ENCODE peak calls at places on chromosomes 3 and 15, in ten cellular contexts. I, L, P, H, R, S, B, X, C and A are unnamed samples.

GRCh38 chr3:100297784-100298183 is 36.8 kb upstream of the NIT2 start:
- DNase-seq in I (no peak), L (peak), P (no peak), H (no peak), R (no peak), S (no peak), B (no peak), X (no peak), C (peak), A (no peak)

GRCh38 chr15:67175643-67176071 is 78.8 kb downstream of the AAGAB start:
- DNase-seq in I (no peak), L (peak), P (no peak), H (peak), R (no peak), S (no peak), B (no peak), X (no peak), C (no peak), A (no peak)

GRCh38 chr15:74400915-74401757 is 32.6 kb downstream of the SEMA7A start:
- DNase-seq in I (no peak), L (no peak), P (no peak), H (no peak), R (no peak), S (no peak), B (no peak), X (no peak), C (peak), A (no peak)

GRCh38 chr3:191020730-191021405 is 158.4 kb upstream of the GMNC start:
- DNase-seq in I (no peak), L (peak), P (no peak), H (no peak), R (no peak), S (no peak), B (no peak), X (peak), C (peak), A (no peak)

GRCh38 chr3:177875786-177876476 is 660.3 kb upstream of the KCNMB2 start:
- DNase-seq in I (no peak), L (peak), P (no peak), H (no peak), R (no peak), S (no peak), B (no peak), X (peak), C (no peak), A (no peak)

GRCh38 chr3:152245498-152246175 is 23.1 kb upstream of the MBNL1 start:
- DNase-seq in I (no peak), L (no peak), P (no peak), H (no peak), R (no peak), S (no peak), B (no peak), X (no peak), C (no peak), A (no peak)

GRCh38 chr15:45456212-45457106 is 66.1 kb downstream of the SLC30A4 start:
- DNase-seq in I (peak), L (peak), P (peak), H (peak), R (peak), S (no peak), B (peak), X (peak), C (peak), A (peak)

GRCh38 chr3:105518806-105519418 is 152.2 kb downstream of the ALCAM start:
- DNase-seq in I (no peak), L (peak), P (no peak), H (no peak), R (no peak), S (peak), B (no peak), X (peak), C (peak), A (no peak)

GRCh38 chr15:97504031-97504430 is 456.5 kb upstream of the ARRDC4 start:
- DNase-seq in I (no peak), L (peak), P (no peak), H (no peak), R (no peak), S (no peak), B (no peak), X (peak), C (peak), A (no peak)

GRCh38 chr15:66255293-66255676 is 1.7 kb upstream of the MEGF11 start:
- DNase-seq in I (no peak), L (no peak), P (no peak), H (no peak), R (no peak), S (no peak), B (no peak), X (no peak), C (no peak), A (no peak)

GRCh38 chr3:144059481-144059880 is 87.9 kb downstream of the DIPK2A start:
- DNase-seq in I (no peak), L (no peak), P (no peak), H (no peak), R (no peak), S (no peak), B (no peak), X (no peak), C (no peak), A (no peak)

GRCh38 chr3:189771842-189772494 is 140.8 kb downstream of the TP63 start:
- DNase-seq in I (no peak), L (no peak), P (no peak), H (no peak), R (no peak), S (no peak), B (no peak), X (no peak), C (peak), A (no peak)

GRCh38 chr3:13229291-13229949 is 156.2 kb upstream of the IQSEC1 start:
- DNase-seq in I (no peak), L (peak), P (no peak), H (no peak), R (no peak), S (no peak), B (no peak), X (no peak), C (no peak), A (no peak)

GRCh38 chr15:75929799-75930565 is 26.3 kb downstream of the FBXO22 start:
- DNase-seq in I (no peak), L (no peak), P (no peak), H (no peak), R (no peak), S (no peak), B (no peak), X (no peak), C (no peak), A (no peak)

GRCh38 chr3:197970588-197970987 is 10.6 kb downstream of the LMLN start:
- DNase-seq in I (no peak), L (no peak), P (no peak), H (no peak), R (no peak), S (no peak), B (no peak), X (no peak), C (no peak), A (no peak)

GRCh38 chr15:50798684-50799083 is 33.2 kb upstream of the SPPL2A start:
- DNase-seq in I (no peak), L (no peak), P (no peak), H (peak), R (no peak), S (no peak), B (no peak), X (no peak), C (peak), A (no peak)

GRCh38 chr3:160583451-160583850 is 18.1 kb upstream of the KPNA4 start:
- DNase-seq in I (no peak), L (no peak), P (no peak), H (no peak), R (no peak), S (no peak), B (no peak), X (no peak), C (no peak), A (no peak)

GRCh38 chr3:115469649-115470048 is 153.7 kb upstream of the GAP43 start:
- DNase-seq in I (no peak), L (no peak), P (no peak), H (no peak), R (no peak), S (no peak), B (no peak), X (no peak), C (peak), A (no peak)

GRCh38 chr3:140704733-140705132 is 26.9 kb downstream of the TRIM42 start:
- DNase-seq in I (no peak), L (no peak), P (no peak), H (no peak), R (no peak), S (no peak), B (no peak), X (no peak), C (no peak), A (no peak)

GRCh38 chr3:20057612-20058180 is 17.4 kb downstream of the KAT2B start:
- DNase-seq in I (no peak), L (no peak), P (no peak), H (no peak), R (no peak), S (no peak), B (no peak), X (no peak), C (no peak), A (peak)

GRCh38 chr15:69723404-69724097 is 270.9 kb downstream of the RPLP1 start:
- DNase-seq in I (no peak), L (no peak), P (no peak), H (peak), R (no peak), S (no peak), B (no peak), X (no peak), C (no peak), A (no peak)

DNA sequence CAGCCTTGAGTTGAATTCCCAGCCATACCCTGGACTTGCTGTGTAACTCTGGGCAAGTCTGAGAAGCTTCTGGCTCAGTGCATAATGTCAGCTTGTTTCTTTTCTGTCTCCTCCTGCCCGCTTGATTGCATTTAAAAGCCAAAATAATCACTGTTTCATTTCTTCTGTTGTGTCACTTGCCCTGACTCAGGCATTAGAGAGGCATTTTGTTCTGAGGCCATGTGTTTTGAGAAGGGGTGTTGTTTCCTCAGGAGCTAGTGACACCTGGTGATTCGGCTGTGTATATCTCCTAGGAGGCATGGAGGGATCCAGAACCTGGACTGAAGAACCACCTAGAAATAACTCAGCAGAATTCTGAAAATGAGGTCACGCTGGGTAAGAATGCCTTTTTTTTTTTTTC is 16.0 kb downstream of the WDR73 start:
- DNase-seq in I (no peak), L (peak), P (no peak), H (no peak), R (no peak), S (no peak), B (no peak), X (no peak), C (peak), A (no peak)
- TF ChIP-seq CTCF in I (no peak), L (no peak), P (no peak), H (peak), R (no peak), S (no peak), B (no peak), X (peak), C (no peak), A (no peak)

DNA sequence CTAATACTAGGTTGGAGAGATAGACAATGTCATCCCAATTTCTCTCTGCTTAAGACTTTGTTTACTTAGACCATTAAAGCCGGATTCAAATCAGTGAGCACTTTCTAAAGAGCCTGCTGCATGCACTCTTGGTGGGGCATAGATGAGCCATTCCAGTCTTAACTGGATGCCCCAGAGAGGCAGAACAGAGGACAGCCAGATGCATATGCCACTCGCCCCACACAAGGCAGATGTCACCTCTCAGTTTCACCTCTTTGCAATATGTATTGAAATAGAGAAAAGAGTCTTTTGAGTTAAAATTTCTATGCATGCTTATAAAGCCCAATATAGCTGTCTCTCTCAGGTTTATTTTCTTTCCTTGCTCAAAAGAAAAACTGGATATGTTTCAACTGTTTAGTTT is 89.5 kb downstream of the LARS2 start:
- DNase-seq in I (no peak), L (no peak), P (no peak), H (no peak), R (no peak), S (no peak), B (no peak), X (no peak), C (no peak), A (no peak)
- TF ChIP-seq CTCF in I (no peak), L (no peak), P (no peak), H (no peak), R (no peak), S (no peak), B (no peak), X (no peak), C (no peak), A (no peak)

DNA sequence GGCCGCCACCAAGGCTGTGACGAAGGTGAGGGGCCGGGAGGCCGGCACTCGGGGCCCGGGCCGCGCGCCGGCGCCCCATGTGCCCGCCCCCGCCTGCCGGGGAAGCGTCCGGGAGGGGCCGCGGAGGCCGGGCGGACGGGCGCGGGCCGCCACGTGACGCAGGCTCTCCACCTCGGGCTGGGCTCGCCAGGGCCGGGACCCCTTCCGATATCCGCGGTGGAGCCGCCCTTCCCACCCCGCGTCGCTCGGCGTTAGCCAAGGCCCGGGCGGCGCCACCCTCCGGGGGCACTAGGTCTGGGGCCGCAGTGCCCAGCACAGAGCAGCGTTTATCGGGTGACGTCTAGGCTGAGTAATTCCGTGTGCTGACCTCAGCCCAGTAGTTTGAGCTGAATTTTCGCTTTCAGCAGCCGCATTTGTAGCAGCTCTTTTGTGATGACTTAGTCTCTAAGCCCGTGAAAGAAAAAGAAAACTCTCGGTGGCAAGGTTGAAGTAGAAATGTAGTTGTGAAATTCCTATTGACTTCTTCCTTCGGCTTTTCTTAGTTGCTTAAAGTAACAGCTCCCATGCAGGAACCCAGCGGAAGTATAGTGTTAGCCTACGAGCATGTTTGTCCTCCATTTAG is 885 bp downstream of the CDV3 start:
- DNase-seq in I (peak), L (peak), P (peak), H (peak), R (peak), S (peak), B (peak), X (no peak), C (peak), A (peak)
- TF ChIP-seq CTCF in I (no peak), L (peak), P (no peak), H (no peak), R (peak), S (no peak), B (no peak), X (no peak), C (no peak), A (no peak)

DNA sequence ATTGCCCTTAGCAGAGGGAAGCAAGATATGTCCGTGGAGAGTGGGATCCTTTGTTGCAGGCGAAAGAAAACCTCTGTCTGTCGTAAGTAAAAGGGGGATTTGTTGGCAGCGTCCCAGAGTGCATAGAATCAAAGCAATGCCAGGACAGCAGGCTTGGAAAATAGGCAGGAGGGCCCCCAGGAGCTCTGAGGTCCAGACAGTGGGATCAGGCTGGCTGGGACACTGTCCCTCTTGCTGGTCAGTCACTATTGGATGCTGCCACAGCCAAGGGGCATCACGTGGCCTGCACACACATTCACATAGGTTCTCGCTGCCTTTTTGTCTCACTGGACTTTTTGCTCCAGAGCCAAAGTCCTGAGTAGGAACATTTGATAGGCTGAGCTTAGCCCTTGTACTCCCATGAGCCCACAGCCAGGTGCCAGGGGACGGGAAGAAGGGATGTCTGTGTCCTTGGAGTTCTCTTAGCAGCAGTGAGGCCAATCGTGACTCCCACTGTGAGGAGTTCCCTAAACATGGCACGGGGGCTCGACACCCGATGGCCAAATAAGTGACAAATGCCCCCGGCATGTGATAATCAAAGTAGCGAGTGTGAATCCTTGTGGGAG is 10.7 kb downstream of the MUC20 start:
- DNase-seq in I (no peak), L (no peak), P (no peak), H (no peak), R (no peak), S (no peak), B (no peak), X (no peak), C (no peak), A (no peak)
- TF ChIP-seq CTCF in I (no peak), L (no peak), P (no peak), H (no peak), R (no peak), S (no peak), B (no peak), X (no peak), C (no peak), A (no peak)

DNA sequence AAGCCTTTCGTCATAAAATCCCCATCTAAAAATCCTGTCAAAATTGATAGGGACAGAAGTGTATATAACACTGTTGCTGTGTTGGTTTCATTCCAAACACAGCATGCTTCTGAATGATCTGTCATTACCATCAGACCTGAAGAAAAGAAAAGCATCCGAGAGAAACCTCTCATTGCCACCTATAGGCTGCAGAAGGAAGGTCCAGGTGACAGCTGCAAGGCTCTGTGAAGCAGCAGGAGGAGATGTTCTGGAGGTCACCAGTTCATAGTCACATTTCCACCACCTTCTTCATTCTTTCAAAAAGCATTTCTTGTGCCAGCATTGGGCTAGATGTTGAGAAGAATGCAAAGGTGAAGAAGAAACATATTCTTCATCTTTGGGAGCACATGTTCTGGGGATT is 503.7 kb upstream of the NR2F2 start:
- DNase-seq in I (no peak), L (no peak), P (no peak), H (no peak), R (no peak), S (no peak), B (no peak), X (no peak), C (no peak), A (no peak)
- TF ChIP-seq CTCF in I (no peak), L (no peak), P (no peak), H (no peak), R (peak), S (no peak), B (no peak), X (peak), C (no peak), A (no peak)

GRCh38 chr3:79264892-79265291 is 502.9 kb downstream of the ROBO1 start:
- DNase-seq in I (no peak), L (no peak), P (no peak), H (no peak), R (no peak), S (no peak), B (no peak), X (no peak), C (no peak), A (no peak)
- TF ChIP-seq CTCF in I (no peak), L (no peak), P (no peak), H (no peak), R (peak), S (no peak), B (no peak), X (no peak), C (no peak), A (no peak)

DNA sequence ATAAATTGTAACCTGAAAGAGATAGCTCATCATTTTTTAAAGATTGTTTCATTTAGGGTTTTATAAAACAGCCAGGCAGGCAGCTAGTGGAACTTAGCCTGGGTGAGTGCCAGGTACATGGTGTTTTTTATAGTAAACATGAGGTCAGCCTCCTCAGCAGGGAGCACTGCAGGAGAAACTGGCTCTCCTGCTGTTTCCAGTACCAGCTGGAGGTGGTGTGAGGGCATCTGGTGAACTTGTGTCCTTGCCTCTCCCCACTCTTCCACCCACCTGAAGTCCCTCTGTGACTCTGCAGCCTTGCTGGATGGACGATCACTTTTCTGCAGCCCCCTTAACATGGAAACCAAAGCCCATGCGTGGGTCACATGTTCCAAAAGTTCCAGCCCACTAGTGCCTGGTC is 128.4 kb downstream of the FAM174B start:
- DNase-seq in I (no peak), L (no peak), P (no peak), H (no peak), R (no peak), S (no peak), B (peak), X (peak), C (no peak), A (no peak)
- TF ChIP-seq CTCF in I (no peak), L (no peak), P (no peak), H (no peak), R (no peak), S (no peak), B (no peak), X (no peak), C (no peak), A (no peak)

DNA sequence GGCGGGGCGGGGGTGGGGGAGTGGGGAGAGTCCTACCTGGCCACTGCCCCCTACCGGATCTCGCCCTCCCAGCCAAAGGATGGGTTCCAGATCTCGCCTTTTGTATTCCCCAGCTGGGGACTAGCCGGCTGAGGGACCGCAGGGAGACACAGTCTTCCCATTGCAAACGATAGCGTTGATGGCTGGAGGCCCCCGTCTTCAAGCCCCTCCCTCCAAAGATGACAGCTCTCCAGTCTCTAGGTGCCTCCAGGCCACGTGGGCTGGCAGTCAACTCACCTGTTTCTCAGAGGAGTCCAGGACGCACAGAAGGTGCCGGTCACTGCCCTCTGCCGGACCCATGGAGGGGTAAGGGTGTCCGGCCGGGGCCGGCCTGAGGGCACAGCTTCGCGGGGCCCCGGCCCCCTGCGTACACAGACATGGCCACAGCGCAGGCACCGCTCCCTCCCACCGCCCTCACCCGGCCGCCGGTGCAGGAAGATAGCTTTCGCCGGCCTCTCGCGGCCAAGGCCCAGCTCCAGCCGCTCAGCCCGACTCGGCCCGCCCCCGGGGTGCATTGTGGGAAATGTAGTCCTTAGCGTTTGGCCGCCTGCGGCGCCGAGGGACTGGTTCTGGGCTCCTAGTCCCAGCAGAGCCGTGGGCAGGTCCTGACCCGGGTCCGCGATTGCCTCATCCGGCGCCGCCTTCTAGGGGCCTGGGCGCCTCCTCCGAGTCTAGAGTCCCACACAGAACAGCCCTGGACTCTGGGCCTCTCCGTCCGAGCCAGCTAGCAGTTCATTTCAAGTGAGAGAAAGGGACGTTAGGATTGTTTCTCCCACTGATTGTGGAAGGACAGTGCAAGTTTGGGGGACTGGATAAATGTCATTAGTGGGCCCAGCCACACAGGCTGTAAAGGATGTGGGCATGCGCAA is at the start of gene MON1A:
- DNase-seq in I (peak), L (peak), P (peak), H (peak), R (peak), S (peak), B (peak), X (peak), C (peak), A (peak)
- TF ChIP-seq CTCF in I (no peak), L (peak), P (peak), H (peak), R (peak), S (peak), B (peak), X (peak), C (peak), A (peak)